ENCODE peak calls at places on chromosomes 7 and 10, in five cellular contexts. One of them, this sample, is unnamed.

GRCh38 chr10:91051834-91052233 is 130.9 kb upstream of the ANKRD1 start:
- DNase-seq in K562: no peak
- DNase-seq in suprapubic skin: peak
- DNase-seq in ovary: peak
- DNase-seq in GM12892: no peak
- DNase-seq in this sample: peak

GRCh38 chr10:89591111-89591795 is 53.8 kb downstream of the PANK1 start:
- DNase-seq in K562: no peak
- DNase-seq in suprapubic skin: no peak
- DNase-seq in ovary: no peak
- DNase-seq in GM12892: no peak
- DNase-seq in this sample: no peak

GRCh38 chr10:17643339-17643754 is 604 bp upstream of the STAM start:
- DNase-seq in K562: no peak
- DNase-seq in suprapubic skin: peak
- DNase-seq in ovary: no peak
- DNase-seq in GM12892: peak
- DNase-seq in this sample: peak

GRCh38 chr7:25398418-25398817 is 170.1 kb upstream of the NPVF start:
- DNase-seq in K562: no peak
- DNase-seq in suprapubic skin: no peak
- DNase-seq in ovary: no peak
- DNase-seq in GM12892: no peak
- DNase-seq in this sample: no peak

GRCh38 chr10:103458720-103459119 is at the start of gene CALHM1:
- DNase-seq in K562: peak
- DNase-seq in suprapubic skin: no peak
- DNase-seq in ovary: no peak
- DNase-seq in GM12892: peak
- DNase-seq in this sample: no peak

GRCh38 chr10:24008164-24009066 is 200.5 kb upstream of the KIAA1217 start:
- DNase-seq in K562: no peak
- DNase-seq in suprapubic skin: no peak
- DNase-seq in ovary: no peak
- DNase-seq in GM12892: no peak
- DNase-seq in this sample: no peak

GRCh38 chr7:158299607-158300006 is 288.0 kb downstream of the PTPRN2 start:
- DNase-seq in K562: no peak
- DNase-seq in suprapubic skin: no peak
- DNase-seq in ovary: no peak
- DNase-seq in GM12892: no peak
- DNase-seq in this sample: no peak

GRCh38 chr7:22647451-22648257 is 79.3 kb upstream of the IL6 start:
- DNase-seq in K562: peak
- DNase-seq in suprapubic skin: no peak
- DNase-seq in ovary: no peak
- DNase-seq in GM12892: no peak
- DNase-seq in this sample: no peak

GRCh38 chr7:140417456-140418155 is 13.7 kb downstream of the RAB19 start:
- DNase-seq in K562: peak
- DNase-seq in suprapubic skin: no peak
- DNase-seq in ovary: no peak
- DNase-seq in GM12892: no peak
- DNase-seq in this sample: no peak

GRCh38 chr10:100636848-100637553 is 101.3 kb downstream of the HIF1AN start:
- DNase-seq in K562: peak
- DNase-seq in suprapubic skin: no peak
- DNase-seq in ovary: no peak
- DNase-seq in GM12892: no peak
- DNase-seq in this sample: no peak

GRCh38 chr10:71887767-71888166 is 36.7 kb upstream of the PSAP start:
- DNase-seq in K562: no peak
- DNase-seq in suprapubic skin: no peak
- DNase-seq in ovary: no peak
- DNase-seq in GM12892: no peak
- DNase-seq in this sample: no peak

GRCh38 chr7:119254741-119255140 is 1018.2 kb upstream of the KCND2 start:
- DNase-seq in K562: no peak
- DNase-seq in suprapubic skin: no peak
- DNase-seq in ovary: no peak
- DNase-seq in GM12892: no peak
- DNase-seq in this sample: no peak

GRCh38 chr10:116669832-116670644 is 49.3 kb downstream of the PNLIPRP2 start:
- DNase-seq in K562: peak
- DNase-seq in suprapubic skin: no peak
- DNase-seq in ovary: peak
- DNase-seq in GM12892: no peak
- DNase-seq in this sample: no peak

GRCh38 chr7:67823345-67823744 is 826.7 kb downstream of the TYW1 start:
- DNase-seq in K562: no peak
- DNase-seq in suprapubic skin: no peak
- DNase-seq in ovary: no peak
- DNase-seq in GM12892: no peak
- DNase-seq in this sample: peak

GRCh38 chr7:135853008-135853407 is 104.4 kb upstream of the FAM180A start:
- DNase-seq in K562: no peak
- DNase-seq in suprapubic skin: no peak
- DNase-seq in ovary: no peak
- DNase-seq in GM12892: no peak
- DNase-seq in this sample: no peak

GRCh38 chr7:30888783-30889182 is 22.9 kb upstream of the AQP1 start:
- DNase-seq in K562: no peak
- DNase-seq in suprapubic skin: no peak
- DNase-seq in ovary: no peak
- DNase-seq in GM12892: no peak
- DNase-seq in this sample: peak

GRCh38 chr7:19772323-19772722 is 1.1 kb downstream of the TMEM196 start:
- DNase-seq in K562: no peak
- DNase-seq in suprapubic skin: no peak
- DNase-seq in ovary: no peak
- DNase-seq in GM12892: no peak
- DNase-seq in this sample: no peak

GRCh38 chr7:107441576-107442422 is 28.1 kb upstream of the GPR22 start:
- DNase-seq in K562: no peak
- DNase-seq in suprapubic skin: no peak
- DNase-seq in ovary: no peak
- DNase-seq in GM12892: no peak
- DNase-seq in this sample: no peak

GRCh38 chr7:93117852-93118530 is at the start of gene SAMD9:
- DNase-seq in K562: peak
- DNase-seq in suprapubic skin: no peak
- DNase-seq in ovary: no peak
- DNase-seq in GM12892: peak
- DNase-seq in this sample: peak

GRCh38 chr10:58570979-58571378 is 58.3 kb downstream of the BICC1 start:
- DNase-seq in K562: no peak
- DNase-seq in suprapubic skin: no peak
- DNase-seq in ovary: no peak
- DNase-seq in GM12892: no peak
- DNase-seq in this sample: no peak

GRCh38 chr10:43253461-43254198 is 13.2 kb downstream of the RASGEF1A start:
- DNase-seq in K562: no peak
- DNase-seq in suprapubic skin: no peak
- DNase-seq in ovary: no peak
- DNase-seq in GM12892: peak
- DNase-seq in this sample: no peak

GRCh38 chr10:43255644-43256431 is 11.0 kb downstream of the RASGEF1A start:
- DNase-seq in K562: peak
- DNase-seq in suprapubic skin: no peak
- DNase-seq in ovary: peak
- DNase-seq in GM12892: peak
- DNase-seq in this sample: no peak

GRCh38 chr10:43252785-43253341 is 14.0 kb downstream of the RASGEF1A start:
- DNase-seq in K562: no peak
- DNase-seq in suprapubic skin: no peak
- DNase-seq in ovary: peak
- DNase-seq in GM12892: peak
- DNase-seq in this sample: peak

GRCh38 chr10:43254881-43255643 is 11.8 kb downstream of the RASGEF1A start:
- DNase-seq in K562: no peak
- DNase-seq in suprapubic skin: no peak
- DNase-seq in ovary: peak
- DNase-seq in GM12892: no peak
- DNase-seq in this sample: peak

DNA sequence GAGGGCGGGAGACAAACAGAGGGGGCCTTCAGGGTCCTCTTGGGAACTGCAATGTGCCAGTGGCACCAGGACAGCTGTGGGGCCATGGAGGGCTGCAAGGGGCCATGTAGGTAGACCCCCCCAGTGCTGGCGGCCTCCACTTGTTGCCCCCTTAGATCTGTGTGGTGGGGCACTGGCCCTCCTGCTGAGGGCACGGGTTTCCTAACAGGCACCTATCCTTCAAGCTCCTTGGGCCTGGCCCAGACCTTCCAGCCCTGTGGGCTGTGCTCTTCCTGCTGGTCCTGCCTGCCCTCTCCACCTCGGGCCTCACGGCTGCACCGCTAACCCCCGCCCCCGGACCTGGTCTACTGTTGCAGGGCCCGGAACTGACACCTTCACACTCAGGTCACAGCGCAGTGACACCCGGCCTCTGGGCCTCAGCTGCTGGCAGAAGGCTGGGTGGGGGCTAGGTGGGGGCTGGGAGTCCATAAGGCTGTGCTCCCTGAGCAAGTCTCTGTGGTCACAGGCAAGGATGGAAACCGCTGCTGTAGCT is 12.6 kb downstream of the RASGEF1A start:
- DNase-seq in K562: no peak
- DNase-seq in suprapubic skin: no peak
- DNase-seq in ovary: peak
- DNase-seq in GM12892: no peak
- DNase-seq in this sample: peak
- TF ChIP-seq POLR2A in K562: no peak
- TF ChIP-seq POLR2A in suprapubic skin: no peak
- TF ChIP-seq POLR2A in ovary: no peak
- TF ChIP-seq POLR2A in GM12892: no peak
- TF ChIP-seq POLR2A in this sample: no peak

DNA sequence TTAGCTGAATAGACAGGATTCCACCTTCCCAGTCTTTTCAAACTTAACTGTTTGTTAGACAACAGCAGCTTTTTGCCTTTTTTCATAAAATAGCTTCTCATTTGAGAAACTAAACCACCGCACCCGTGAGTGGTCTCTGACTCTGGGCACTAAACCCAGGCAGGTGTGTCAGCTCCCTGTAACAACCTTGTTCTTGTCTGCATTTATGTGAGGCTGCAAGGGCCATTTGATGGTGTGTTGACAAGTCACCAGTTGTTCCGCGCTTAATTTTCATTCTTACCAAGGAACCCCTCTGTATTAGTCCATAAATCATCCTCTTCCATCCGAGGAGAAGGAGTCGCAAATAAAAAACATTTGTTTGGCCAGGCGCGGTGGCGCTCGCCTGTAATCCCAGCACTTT is 1.5 kb downstream of the STOX1 start:
- DNase-seq in K562: no peak
- DNase-seq in suprapubic skin: no peak
- DNase-seq in ovary: no peak
- DNase-seq in GM12892: no peak
- DNase-seq in this sample: no peak
- TF ChIP-seq POLR2A in K562: no peak
- TF ChIP-seq POLR2A in suprapubic skin: no peak
- TF ChIP-seq POLR2A in ovary: no peak
- TF ChIP-seq POLR2A in GM12892: no peak
- TF ChIP-seq POLR2A in this sample: no peak

DNA sequence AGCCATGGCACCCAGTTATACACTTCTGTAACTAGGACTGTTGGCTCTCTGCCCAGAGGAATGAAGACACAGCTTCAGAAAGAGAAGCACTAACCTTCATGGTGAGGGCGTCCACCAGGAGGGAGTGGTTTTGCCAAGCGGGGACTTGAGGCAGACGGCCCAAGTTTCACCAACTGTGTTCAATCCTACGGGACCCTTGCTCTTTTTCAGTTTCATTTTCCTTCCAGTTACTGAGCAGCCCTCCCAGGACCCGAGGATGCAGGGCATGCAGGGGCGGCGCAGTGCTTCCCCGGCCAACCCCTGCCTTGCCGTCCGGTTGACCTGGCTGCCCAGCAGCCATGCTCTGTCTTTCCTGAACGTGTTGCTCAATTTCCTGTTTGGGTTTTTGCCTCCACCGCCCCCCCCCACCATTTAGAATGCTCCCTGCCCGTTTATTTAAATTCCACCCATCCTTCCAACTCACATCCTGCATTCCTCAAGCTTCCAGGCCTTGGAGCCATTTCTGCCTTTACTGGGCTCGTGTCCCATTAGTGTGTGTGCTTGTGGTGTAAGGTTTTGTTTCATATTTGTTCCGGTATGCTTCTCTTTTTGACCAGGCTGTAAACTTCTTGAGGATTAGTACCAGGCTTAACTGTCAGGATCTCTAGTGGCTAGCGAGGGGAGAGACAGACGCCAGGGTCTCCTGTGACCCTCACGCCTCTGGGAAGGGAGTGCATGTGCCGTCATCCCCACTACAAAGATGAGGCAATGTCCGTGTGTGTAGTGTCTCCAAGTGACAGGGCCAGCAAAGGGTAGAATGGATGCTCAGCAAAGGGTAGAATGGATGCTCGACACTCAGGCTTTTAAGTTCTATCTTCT is 31.6 kb downstream of the IL15RA start:
- DNase-seq in K562: no peak
- DNase-seq in suprapubic skin: peak
- DNase-seq in ovary: peak
- DNase-seq in GM12892: no peak
- DNase-seq in this sample: peak
- TF ChIP-seq POLR2A in K562: no peak
- TF ChIP-seq POLR2A in suprapubic skin: no peak
- TF ChIP-seq POLR2A in ovary: peak
- TF ChIP-seq POLR2A in GM12892: no peak
- TF ChIP-seq POLR2A in this sample: no peak

DNA sequence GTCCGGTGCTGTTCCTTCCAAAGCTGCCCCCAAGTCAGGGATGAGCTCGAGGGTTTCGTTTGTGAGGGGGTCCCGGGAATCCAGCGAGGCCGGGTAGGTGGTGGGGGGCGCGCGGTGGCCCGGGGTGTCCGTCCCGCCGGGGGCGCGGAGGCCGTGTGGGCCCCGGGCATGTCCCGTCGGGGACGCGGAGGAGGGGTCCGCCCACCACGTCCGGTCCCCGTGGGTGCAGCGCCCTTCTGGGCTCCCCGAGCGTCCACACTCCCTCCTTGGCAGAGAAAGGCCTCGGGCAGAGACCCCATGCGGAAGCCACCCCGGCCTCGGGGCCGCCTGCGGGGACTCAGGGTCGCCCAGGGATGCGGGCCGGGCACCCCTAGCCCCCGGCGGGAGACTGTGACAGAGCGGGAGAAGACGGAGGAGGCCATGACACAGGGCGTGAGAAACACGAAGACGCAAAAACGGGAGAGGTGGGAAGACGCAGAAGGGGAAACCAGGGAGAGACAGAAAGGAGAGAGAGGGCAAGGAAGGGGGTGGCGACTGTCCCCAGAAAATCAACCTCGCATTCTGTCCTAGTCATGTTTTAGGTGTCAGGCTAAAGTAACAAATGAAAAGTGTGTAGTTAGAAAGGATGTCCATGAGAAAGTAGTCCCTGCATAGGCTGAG is 668 bp upstream of the ZNF425 start:
- DNase-seq in K562: peak
- DNase-seq in suprapubic skin: peak
- DNase-seq in ovary: peak
- DNase-seq in GM12892: peak
- DNase-seq in this sample: peak
- TF ChIP-seq POLR2A in K562: no peak
- TF ChIP-seq POLR2A in suprapubic skin: no peak
- TF ChIP-seq POLR2A in ovary: no peak
- TF ChIP-seq POLR2A in GM12892: no peak
- TF ChIP-seq POLR2A in this sample: no peak

This sample was measured in adrenal gland.